ENCODE peak calls at places on chromosomes 1 and 21, in nine cellular contexts. X is neural crest cell, F is RWPE1, S is cardiac muscle cell, K is psoas muscle, J is ovary, B is AG10803, W is glutamatergic neuron, H is epithelial cell of proximal tubule. Z is an unnamed sample.

GRCh38 chr1:200973937-200974657 is 49.4 kb downstream of the KIF21B start:
- DNase-seq in W (no peak), K (no peak), H (no peak), F (no peak), J (no peak), X (no peak), S (no peak), B (no peak), Z (no peak)

GRCh38 chr1:183185941-183186490 is at the start of gene LAMC2:
- DNase-seq in W (peak; percentile 75), J (peak; percentile 39), F (peak; percentile 98), S (no peak), X (peak; percentile 41), K (no peak), B (no peak), H (peak; percentile 76), Z (peak; percentile 70)

GRCh38 chr1:94863919-94864318 is 43.8 kb downstream of the SLC44A3 start:
- DNase-seq in K (peak; percentile 19), J (peak; percentile 83), S (peak; percentile 92), H (no peak), W (no peak), F (peak; percentile 80), B (peak; percentile 90), X (no peak), Z (no peak)

GRCh38 chr1:201409440-201409839 is 10.3 kb upstream of the LAD1 start:
- DNase-seq in F (no peak), B (peak; percentile 8), K (no peak), X (no peak), S (peak; percentile 37), J (no peak), H (no peak), W (no peak), Z (no peak)

GRCh38 chr21:43333301-43334062 is 93.4 kb downstream of the SIK1 start:
- DNase-seq in W (peak; percentile 12), S (peak; percentile 92), H (peak; percentile 30), K (peak; percentile 69), X (no peak), B (peak; percentile 94), F (peak; percentile 75), J (peak; percentile 55), Z (peak; percentile 28)

GRCh38 chr1:2025491-2025981 is 6.4 kb downstream of the GABRD start:
- DNase-seq in B (no peak), F (no peak), K (peak; percentile 44), S (no peak), W (no peak), X (no peak), J (peak; percentile 54), H (no peak), Z (no peak)

GRCh38 chr1:203145321-203146041 is 18.0 kb downstream of the ADORA1 start:
- DNase-seq in F (no peak), B (no peak), X (no peak), K (no peak), W (no peak), S (no peak), J (no peak), H (no peak), Z (no peak)

GRCh38 chr1:68585371-68585770 is 88.5 kb upstream of the DEPDC1 start:
- DNase-seq in B (no peak), S (no peak), K (no peak), J (no peak), H (no peak), W (no peak), X (no peak), F (no peak), Z (no peak)

GRCh38 chr21:25569084-25569483 is 38.2 kb downstream of the MRPL39 start:
- DNase-seq in X (no peak), K (no peak), J (no peak), B (no peak), F (no peak), S (no peak), W (no peak), H (no peak), Z (no peak)

GRCh38 chr21:43355196-43355924 is 71.6 kb downstream of the SIK1 start:
- DNase-seq in X (no peak), W (no peak), K (no peak), S (no peak), J (no peak), B (no peak), F (no peak), H (no peak), Z (no peak)

GRCh38 chr1:39590546-39590945 is 14.0 kb upstream of the PABPC4 start:
- DNase-seq in X (no peak), B (peak; percentile 38), F (no peak), W (no peak), J (no peak), K (no peak), S (peak; percentile 39), H (no peak), Z (no peak)

GRCh38 chr1:54158071-54158470 is 5.3 kb upstream of the CDCP2 start:
- DNase-seq in J (no peak), B (peak; percentile 26), K (peak; percentile 29), S (no peak), W (no peak), X (no peak), F (peak; percentile 59), H (no peak), Z (no peak)

GRCh38 chr1:229230893-229231753 is 39.8 kb upstream of the RAB4A start:
- DNase-seq in K (no peak), B (no peak), W (no peak), F (peak; percentile 62), H (no peak), S (peak; percentile 22), J (no peak), X (no peak), Z (no peak)

GRCh38 chr1:244022301-244022700 is 28.8 kb upstream of the ZBTB18 start:
- DNase-seq in K (no peak), S (peak; percentile 73), X (no peak), J (no peak), H (no peak), F (no peak), W (no peak), B (peak; percentile 80), Z (no peak)

GRCh38 chr1:47527653-47528272 is 89.9 kb downstream of the FOXD2 start:
- DNase-seq in F (peak; percentile 26), H (no peak), J (no peak), S (peak; percentile 15), B (peak; percentile 8), K (no peak), X (no peak), W (peak; percentile 35), Z (peak; percentile 44)
- TF ChIP-seq CTCF in F (peak; percentile 9), H (peak; percentile 73), J (no peak), S (peak; percentile 40), B (peak; percentile 43), K (peak; percentile 32), X (peak; percentile 59), W (peak; percentile 34), Z (peak; percentile 51)

GRCh38 chr1:180488661-180489060 is 13.7 kb downstream of the ACBD6 start:
- DNase-seq in S (no peak), F (no peak), J (no peak), X (no peak), K (no peak), H (no peak), B (no peak), W (no peak), Z (no peak)

GRCh38 chr1:180482425-180483275 is 19.7 kb downstream of the ACBD6 start:
- DNase-seq in K (no peak), B (peak; percentile 59), W (no peak), J (no peak), F (peak; percentile 36), H (peak; percentile 35), X (peak; percentile 18), S (peak; percentile 67), Z (peak; percentile 18)

GRCh38 chr1:180489313-180489712 is 13.1 kb downstream of the ACBD6 start:
- DNase-seq in W (no peak), F (no peak), B (no peak), J (no peak), K (no peak), S (no peak), H (no peak), X (no peak), Z (no peak)

GRCh38 chr1:180484490-180484889 is 17.9 kb downstream of the ACBD6 start:
- DNase-seq in W (no peak), S (no peak), H (no peak), K (no peak), J (no peak), B (no peak), F (no peak), X (no peak), Z (no peak)

GRCh38 chr1:180486092-180486491 is 16.3 kb downstream of the ACBD6 start:
- DNase-seq in K (no peak), F (no peak), H (no peak), B (no peak), W (peak; percentile 37), J (no peak), X (no peak), S (no peak), Z (no peak)
- TF ChIP-seq CTCF in K (no peak), F (no peak), H (peak; percentile 9), B (no peak), W (no peak), J (no peak), X (no peak), S (no peak), Z (no peak)

GRCh38 chr21:41901099-41901498 is 22.0 kb upstream of the PRDM15 start:
- DNase-seq in F (no peak), W (no peak), B (no peak), K (no peak), S (no peak), H (no peak), X (no peak), J (peak; percentile 62), Z (no peak)

GRCh38 chr21:41901782-41902181 is 22.6 kb upstream of the PRDM15 start:
- DNase-seq in J (no peak), W (no peak), X (no peak), F (no peak), B (no peak), K (no peak), H (no peak), S (no peak), Z (no peak)

GRCh38 chr21:41902946-41903345 is 23.8 kb upstream of the PRDM15 start:
- DNase-seq in J (no peak), W (no peak), S (no peak), B (no peak), H (no peak), X (no peak), F (no peak), K (no peak), Z (no peak)

GRCh38 chr21:41906770-41907169 is 27.6 kb upstream of the PRDM15 start:
- DNase-seq in J (no peak), W (no peak), B (no peak), F (no peak), S (no peak), H (no peak), X (no peak), K (no peak), Z (no peak)

GRCh38 chr21:41903559-41904351 is 24.6 kb upstream of the PRDM15 start:
- DNase-seq in J (no peak), X (no peak), K (no peak), W (no peak), F (no peak), B (no peak), S (no peak), H (no peak), Z (no peak)
- TF ChIP-seq CTCF in J (no peak), X (no peak), K (no peak), W (no peak), F (no peak), B (no peak), S (no peak), H (no peak), Z (no peak)

DNA sequence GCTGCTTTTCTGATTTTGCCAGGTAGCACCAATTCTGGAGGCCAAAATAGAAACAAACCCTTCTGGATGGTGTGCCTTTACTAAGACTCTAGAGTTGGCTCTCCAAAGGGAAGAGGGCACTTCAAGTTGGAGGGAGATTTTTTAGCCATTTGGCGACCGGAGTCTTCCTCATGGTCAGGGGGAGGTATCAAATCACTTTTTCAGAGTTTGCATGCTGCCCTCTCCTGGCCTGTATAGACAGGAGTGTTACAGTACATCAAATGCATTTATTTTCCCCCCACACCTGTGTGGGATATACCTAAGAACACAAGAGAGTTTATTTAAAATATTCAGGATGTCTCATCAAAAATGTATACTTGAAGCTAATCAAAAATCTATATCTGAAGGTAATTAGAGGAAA is 3.2 kb downstream of the GREM2 start:
- DNase-seq in K (no peak), F (no peak), W (no peak), B (no peak), S (no peak), X (no peak), H (no peak), J (no peak), Z (peak; percentile 22)
- TF ChIP-seq CTCF in K (no peak), F (no peak), W (peak; percentile 32), B (peak; percentile 56), S (peak; percentile 20), X (peak; percentile 54), H (peak; percentile 48), J (no peak), Z (peak; percentile 32)